ENCODE peak calls at places on chromosomes 5 and 9, in five cellular contexts. O is mesendoderm, G is adipocyte, L is gastrocnemius medialis, C is aorta. U is an unnamed sample.

GRCh38 chr9:91789941-91790340 is 160.1 kb downstream of the ROR2 start:
- DNase-seq in C (no peak), G (no peak), L (no peak), O (no peak), U (no peak)

GRCh38 chr5:91331705-91332104 is 51.4 kb downstream of the ARRDC3 start:
- DNase-seq in C (no peak), O (no peak), G (no peak), L (no peak), U (no peak)

GRCh38 chr9:20606637-20607036 is 15.7 kb downstream of the MLLT3 start:
- DNase-seq in L (no peak), C (no peak), O (no peak), G (no peak), U (no peak)

GRCh38 chr9:135522931-135523330 is 1.7 kb downstream of the LCN1 start:
- DNase-seq in G (no peak), L (no peak), C (no peak), O (no peak), U (peak; percentile 78)

GRCh38 chr5:149834246-149834855 is 104.2 kb downstream of the PPARGC1B start:
- DNase-seq in L (no peak), C (peak; percentile 61), G (peak; percentile 90), O (peak; percentile 86), U (peak; percentile 90)

GRCh38 chr5:82894754-82895153 is 182.4 kb downstream of the TMEM167A start:
- DNase-seq in L (no peak), G (peak; percentile 53), O (no peak), C (no peak), U (no peak)

GRCh38 chr5:158741296-158741695 is 358.4 kb downstream of the EBF1 start:
- DNase-seq in C (no peak), G (no peak), L (no peak), O (no peak), U (no peak)

GRCh38 chr9:27194401-27195091 is 85.5 kb downstream of the TEK start:
- DNase-seq in O (peak; percentile 43), L (no peak), C (peak; percentile 47), G (peak; percentile 73), U (no peak)

GRCh38 chr5:29796018-29796417 is 1397.5 kb upstream of the CDH6 start:
- DNase-seq in O (peak; percentile 76), L (no peak), G (no peak), C (no peak), U (no peak)

GRCh38 chr5:87787640-87788039 is 374.9 kb upstream of the CCNH start:
- DNase-seq in L (no peak), C (no peak), O (peak; percentile 6), G (no peak), U (peak; percentile 11)

GRCh38 chr5:101977729-101978345 is 318.2 kb downstream of the SLCO4C1 start:
- DNase-seq in G (peak; percentile 68), O (peak; percentile 71), L (no peak), C (no peak), U (peak; percentile 45)

GRCh38 chr5:118956727-118957126 is 31.6 kb downstream of the DTWD2 start:
- DNase-seq in C (no peak), L (no peak), O (peak; percentile 23), G (peak; percentile 70), U (no peak)

GRCh38 chr9:4491621-4491975 is 1.3 kb downstream of the SLC1A1 start:
- DNase-seq in O (peak; percentile 95), C (no peak), G (no peak), L (no peak), U (peak; percentile 71)

GRCh38 chr9:20382460-20383071 is 239.7 kb downstream of the MLLT3 start:
- DNase-seq in O (no peak), G (peak; percentile 72), C (no peak), L (no peak), U (no peak)

GRCh38 chr5:149957855-149958254 is 2.7 kb upstream of the SLC26A2 start:
- DNase-seq in C (no peak), G (no peak), L (no peak), O (no peak), U (no peak)

GRCh38 chr5:90562331-90562730 is 3.7 kb downstream of the ADGRV1 start:
- DNase-seq in G (no peak), C (no peak), O (no peak), L (no peak), U (no peak)

GRCh38 chr9:25322138-25322537 is 356.1 kb downstream of the TUSC1 start:
- DNase-seq in C (no peak), G (no peak), L (no peak), O (no peak), U (no peak)

GRCh38 chr5:102663771-102664530 is 91.2 kb upstream of the PAM start:
- DNase-seq in C (no peak), G (peak; percentile 68), L (no peak), O (no peak), U (no peak)

GRCh38 chr5:126449751-126450271 is 26.6 kb downstream of the GRAMD2B start:
- DNase-seq in O (no peak), G (peak; percentile 61), C (no peak), L (no peak), U (no peak)

GRCh38 chr5:177473461-177473991 is at the start of gene DBN1:
- DNase-seq in O (peak; percentile 76), G (peak; percentile 87), C (no peak), L (no peak), U (peak; percentile 100)

GRCh38 chr9:69949396-69949795 is 94.3 kb upstream of the MAMDC2 start:
- DNase-seq in G (peak; percentile 79), O (no peak), C (no peak), L (no peak), U (no peak)

GRCh38 chr9:9846538-9846937 is 766.3 kb downstream of the PTPRD start:
- DNase-seq in G (no peak), O (no peak), C (no peak), L (no peak), U (no peak)

GRCh38 chr9:136485651-136486050 is 2.8 kb upstream of the SEC16A start:
- DNase-seq in L (no peak), O (no peak), G (no peak), C (no peak), U (no peak)

GRCh38 chr9:135718616-135719015 is 16.6 kb downstream of the KCNT1 start:
- DNase-seq in L (no peak), G (peak; percentile 32), O (no peak), C (no peak), U (no peak)

GRCh38 chr9:133888048-133888778 is 103.9 kb downstream of the VAV2 start:
- DNase-seq in G (no peak), L (no peak), C (no peak), O (no peak), U (peak; percentile 72)

GRCh38 chr9:91245432-91246313 is 116.0 kb downstream of the AUH start:
- DNase-seq in G (peak; percentile 10), O (no peak), L (no peak), C (no peak), U (no peak)

GRCh38 chr5:105849701-105850100 is 1821.0 kb downstream of the EFNA5 start:
- DNase-seq in O (no peak), G (peak; percentile 28), L (no peak), C (no peak), U (no peak)

GRCh38 chr9:93681316-93682154 is 105.2 kb downstream of the PHF2 start:
- DNase-seq in O (no peak), G (no peak), L (no peak), C (peak; percentile 32), U (no peak)

GRCh38 chr5:138890686-138891085 is 15.6 kb upstream of the LRRTM2 start:
- DNase-seq in G (no peak), L (no peak), O (peak; percentile 44), C (no peak), U (no peak)

GRCh38 chr9:76101472-76101871 is 211.0 kb downstream of the PCSK5 start:
- DNase-seq in L (no peak), G (peak; percentile 34), C (no peak), O (no peak), U (no peak)

DNA sequence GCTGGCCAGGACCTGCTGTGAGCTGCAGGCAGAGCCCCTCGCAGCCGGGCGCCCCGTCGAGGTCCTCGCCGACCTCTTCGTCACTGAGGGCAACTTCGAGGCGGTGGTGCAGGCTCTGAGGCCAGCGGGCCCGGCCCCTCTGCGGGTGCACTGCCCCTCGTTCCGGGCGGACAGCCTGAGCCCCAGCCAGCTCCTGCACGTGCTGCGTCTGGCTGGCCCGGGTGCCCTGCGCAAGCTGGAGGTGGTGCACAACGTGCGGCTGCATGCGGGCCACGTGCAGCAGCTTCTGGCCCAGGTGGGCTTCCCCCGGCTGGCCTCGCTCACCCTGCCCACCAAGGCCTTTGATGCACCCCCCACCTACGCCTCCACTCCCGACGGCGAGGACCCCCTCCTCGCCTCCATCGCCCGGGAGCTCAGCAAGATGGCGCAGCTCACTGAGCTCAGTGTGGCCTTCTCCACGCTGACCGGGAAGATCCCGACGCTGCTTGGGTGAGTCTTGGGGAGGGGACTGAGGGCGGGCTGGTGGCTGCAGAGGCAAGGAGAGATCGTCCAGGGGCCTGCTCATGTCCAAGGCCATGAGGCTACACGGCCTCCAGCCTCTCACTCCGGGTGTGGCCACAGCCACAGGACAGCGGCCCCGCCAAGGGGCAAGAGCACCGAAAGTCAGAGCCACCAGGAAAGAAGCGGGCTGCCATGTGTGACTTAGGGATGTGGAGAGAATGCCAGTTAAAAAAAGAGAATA is 825 bp downstream of the LRRC14B start:
- DNase-seq in G (no peak), L (no peak), C (peak; percentile 38), O (no peak), U (no peak)
- H3K4me3 ChIP-seq in G (no peak overlapping the region), L (peak overlapping the region; percentile 55), C (no peak overlapping the region), O (no peak overlapping the region), U (no peak overlapping the region)

DNA sequence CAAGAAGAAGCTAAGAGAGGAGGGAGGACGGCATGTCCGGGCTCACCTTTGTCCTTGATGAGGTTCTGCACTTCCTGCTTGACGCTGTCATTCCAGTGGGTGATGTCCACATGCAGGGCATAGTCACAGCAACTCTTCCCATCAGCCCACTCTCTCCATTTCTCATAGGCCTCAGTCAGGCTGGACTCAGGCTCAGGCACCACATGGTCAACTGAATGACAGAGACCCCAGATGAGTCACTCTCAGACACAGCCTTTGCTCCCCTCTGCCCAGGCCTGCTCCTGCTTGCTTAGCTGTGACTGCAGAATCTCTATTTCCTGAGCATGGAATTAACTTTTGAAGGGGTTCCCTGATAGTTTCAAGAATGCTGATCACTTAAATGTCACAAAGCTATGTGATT is 94.2 kb downstream of the DPYSL3 start:
- DNase-seq in L (no peak), C (no peak), G (no peak), O (no peak), U (no peak)
- H3K36me3 ChIP-seq in L (no peaks in the 10 kb centered on the region), C (no peaks in the 10 kb centered on the region), G (no peaks in the 10 kb centered on the region), O (no peaks in the 10 kb centered on the region), U (peaks cover 46% of the 10 kb centered on the region)

DNA sequence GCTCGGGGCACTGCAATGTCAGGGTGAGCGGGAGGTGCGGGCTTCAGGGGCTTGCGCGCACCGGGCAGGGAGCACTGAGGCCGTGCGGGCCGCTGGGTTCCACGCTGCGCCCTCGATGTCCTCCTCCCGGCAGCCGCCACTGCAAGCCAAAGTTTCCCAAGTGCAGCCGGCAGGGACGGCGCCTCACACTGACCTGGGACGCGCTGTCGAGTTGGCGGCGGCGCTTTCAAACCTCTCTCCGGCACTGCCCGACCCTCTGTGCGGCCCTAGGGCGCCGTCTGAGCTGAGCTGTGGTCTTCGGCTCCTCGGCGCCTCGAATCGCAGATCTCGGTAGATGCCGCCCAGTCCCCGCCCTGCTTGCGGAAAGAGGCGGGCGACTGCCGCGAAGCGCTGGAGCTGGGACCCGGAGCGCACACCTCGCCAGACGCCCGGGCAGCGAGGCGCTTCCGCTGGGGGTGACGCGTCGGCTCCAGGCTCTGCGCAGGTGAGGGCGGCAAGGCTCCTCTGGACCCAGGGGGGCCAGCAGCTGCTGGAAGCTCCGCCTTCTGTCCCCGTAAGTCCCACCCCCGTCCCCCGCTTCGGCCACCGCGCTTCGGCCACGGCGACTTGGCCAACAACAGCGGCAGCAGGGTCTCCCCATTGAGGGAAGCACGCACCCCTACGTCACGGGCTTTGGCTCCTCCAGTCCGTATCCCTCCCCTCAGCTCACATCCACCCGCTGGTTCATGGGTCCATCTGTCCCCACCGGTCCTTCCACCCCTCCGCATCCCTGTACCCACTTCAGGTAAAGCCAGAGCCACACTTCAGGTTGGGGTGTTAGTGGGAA is at the start of gene ANKRD34B:
- DNase-seq in C (no peak), G (peak; percentile 26), L (no peak), O (peak; percentile 76), U (peak; percentile 87)
- H3K27me3 ChIP-seq in C (peaks cover 1% of the 10 kb centered on the region), G (peaks cover 71% of the 10 kb centered on the region), L (peaks cover 29% of the 10 kb centered on the region), O (peaks cover 19% of the 10 kb centered on the region), U (peaks cover 53% of the 10 kb centered on the region)

GRCh38 chr9:127783111-127783621 is 2.7 kb upstream of the CDK9 start:
- DNase-seq in C (peak; percentile 73), G (no peak), L (no peak), O (no peak), U (peak; percentile 66)
- H3K4me3 ChIP-seq in C (no peak overlapping the region), G (no peak overlapping the region), L (no peak overlapping the region), O (no peak overlapping the region), U (no peak overlapping the region)

U was measured in H7.